ENCODE peak calls at places on chromosomes 16 and 17, in seven cellular contexts. B, J, P, C, D, Z and U are unnamed samples.
A peak's percentile ranks its signal among the peaks of the same experiment; 100 is the strongest.

GRCh38 chr17:73821665-73822064 is 177.4 kb upstream of the SDK2 start:
- DNase-seq in D (no peak), J (no peak), P (no peak), C (no peak), Z (no peak), B (no peak), U (no peak)

GRCh38 chr17:14068542-14069250 is 608 bp upstream of the COX10 start:
- DNase-seq in D (no peak), B (no peak), J (no peak), P (no peak), Z (no peak), C (no peak), U (no peak)

GRCh38 chr16:66740010-66740409 is 11.4 kb downstream of the DYNC1LI2 start:
- DNase-seq in P (no peak), J (peak; percentile 34), Z (no peak), D (no peak), C (no peak), B (no peak), U (no peak)

GRCh38 chr17:44599298-44600175 is 42.3 kb downstream of the FZD2 start:
- DNase-seq in Z (peak; percentile 95), B (no peak), J (peak; percentile 55), C (no peak), P (no peak), D (peak; percentile 4), U (peak; percentile 92)

GRCh38 chr16:57668259-57668563 is at the start of gene ADGRG3:
- DNase-seq in B (no peak), Z (no peak), J (no peak), D (no peak), C (no peak), P (no peak), U (no peak)

GRCh38 chr16:23496826-23497542 is 13.3 kb downstream of the GGA2 start:
- DNase-seq in D (no peak), Z (no peak), J (no peak), P (peak; percentile 31), B (peak; percentile 90), C (peak; percentile 69), U (no peak)

GRCh38 chr17:49570540-49571242 is 5.0 kb upstream of the NXPH3 start:
- DNase-seq in J (no peak), C (no peak), B (no peak), P (no peak), D (no peak), Z (no peak), U (peak; percentile 72)

GRCh38 chr17:63714550-63715277 is 14.8 kb upstream of the LIMD2 start:
- DNase-seq in C (peak; percentile 15), P (no peak), B (no peak), J (no peak), D (no peak), Z (no peak), U (no peak)

GRCh38 chr17:17057057-17057551 is 14.8 kb downstream of the MPRIP start:
- DNase-seq in B (peak; percentile 85), P (no peak), C (peak; percentile 56), J (no peak), Z (peak; percentile 65), D (no peak), U (peak; percentile 49)

GRCh38 chr17:17053446-17054379 is 11.5 kb downstream of the MPRIP start:
- DNase-seq in C (peak; percentile 45), Z (peak; percentile 37), J (no peak), P (no peak), D (no peak), B (peak; percentile 60), U (peak; percentile 26)

GRCh38 chr17:17056167-17056562 is 13.9 kb downstream of the MPRIP start:
- DNase-seq in J (no peak), D (no peak), P (no peak), Z (peak; percentile 82), C (peak; percentile 66), B (peak; percentile 90), U (peak; percentile 82)

GRCh38 chr17:17054636-17055035 is 12.4 kb downstream of the MPRIP start:
- DNase-seq in B (peak; percentile 26), D (no peak), Z (peak; percentile 37), P (no peak), C (peak; percentile 16), J (no peak), U (peak; percentile 57)

DNA sequence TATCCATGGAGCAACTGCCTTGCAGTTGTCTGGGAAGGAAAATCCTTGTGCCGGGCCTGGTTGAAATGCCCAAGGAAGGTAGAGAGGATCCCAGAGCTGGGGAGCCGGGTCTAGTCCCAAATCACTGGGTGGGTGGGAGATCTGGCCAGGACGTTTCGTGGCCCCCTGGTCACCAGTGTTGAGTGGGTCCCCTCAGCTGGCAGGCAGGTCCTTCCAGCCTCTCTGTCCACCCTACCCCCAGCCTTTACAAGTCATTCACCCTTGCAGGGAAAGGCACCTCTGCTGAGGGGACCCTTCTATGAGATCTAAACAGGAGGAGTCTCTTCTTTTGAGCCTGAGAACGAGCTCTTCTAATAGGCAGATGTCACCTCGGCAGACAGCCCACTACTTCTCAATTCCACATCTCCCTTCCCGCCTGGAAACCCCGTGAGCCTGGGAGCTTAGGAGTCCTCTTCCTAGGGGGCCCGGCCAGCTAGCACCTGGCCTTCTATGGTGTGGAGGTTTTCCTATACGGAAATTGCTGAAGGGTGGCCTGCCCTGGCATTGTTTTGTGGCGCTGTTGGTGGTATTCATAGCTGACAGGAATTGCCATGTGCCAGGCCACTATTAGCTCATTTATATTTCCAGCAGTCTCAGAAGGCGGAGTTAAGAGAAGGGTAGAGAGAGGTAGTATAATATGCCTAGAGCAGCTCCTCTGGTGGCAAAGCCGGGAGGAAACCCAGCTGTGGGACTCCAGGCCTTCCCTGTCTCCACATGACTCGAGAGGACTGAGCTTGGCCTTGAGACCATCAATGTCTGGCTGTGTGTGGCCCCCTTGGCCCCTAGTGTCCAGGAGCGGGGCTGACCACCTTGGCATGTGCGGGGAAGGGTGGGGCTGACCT is 13.3 kb downstream of the MPRIP start:
- DNase-seq in P (no peak), B (peak; percentile 87), C (peak; percentile 61), D (no peak), Z (peak; percentile 79), J (no peak), U (peak; percentile 76)
- TF ChIP-seq CTCF in P (no peak), B (no peak), C (no peak), D (no peak), Z (no peak), J (no peak), U (no peak)

GRCh38 chr17:977163-977562 is 2.4 kb downstream of the NXN start:
- DNase-seq in Z (no peak), D (no peak), P (no peak), J (no peak), C (no peak), B (no peak), U (no peak)

GRCh38 chr17:973053-973452 is 6.5 kb downstream of the NXN start:
- DNase-seq in P (peak; percentile 34), C (no peak), Z (no peak), D (no peak), J (no peak), B (no peak), U (no peak)

GRCh38 chr17:978110-979093 is 1.2 kb downstream of the NXN start:
- DNase-seq in D (no peak), C (peak; percentile 77), Z (no peak), J (no peak), P (no peak), B (no peak), U (no peak)

GRCh38 chr17:976316-976715 is 3.3 kb downstream of the NXN start:
- DNase-seq in J (no peak), C (no peak), D (no peak), Z (no peak), P (no peak), B (no peak), U (no peak)

DNA sequence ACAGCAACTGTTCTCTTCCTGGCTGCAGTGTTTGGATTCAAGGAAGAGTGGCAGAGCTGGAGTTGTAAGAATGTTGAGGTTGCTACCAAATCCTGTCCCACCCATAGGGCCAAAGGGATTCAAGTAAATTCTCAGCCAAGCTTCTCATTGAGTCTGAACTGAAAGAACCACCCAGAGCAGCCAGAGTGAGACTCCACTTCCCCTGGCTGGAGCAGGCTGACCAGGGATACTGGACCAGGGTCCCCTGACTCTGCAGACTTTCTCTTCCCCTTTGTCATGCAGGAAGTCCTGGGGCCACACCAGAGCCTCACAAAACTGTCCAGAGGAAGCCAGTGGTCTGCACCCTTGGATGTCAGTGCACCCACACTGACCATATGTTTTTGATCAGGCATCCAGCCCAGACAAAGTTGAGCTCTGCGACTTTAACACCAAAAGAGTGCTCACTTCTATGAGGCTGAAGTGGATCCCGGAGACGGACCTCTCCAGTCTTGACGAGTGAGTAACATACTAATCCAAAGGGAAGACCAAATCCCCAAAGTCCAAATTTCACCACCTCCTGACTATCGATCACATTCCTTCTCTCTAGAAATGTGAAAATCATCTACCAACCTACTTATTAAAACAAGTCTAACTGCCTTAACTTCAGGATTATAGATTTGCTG is 4.1 kb downstream of the NXN start:
- DNase-seq in J (no peak), Z (no peak), C (no peak), B (no peak), D (no peak), P (no peak), U (no peak)
- H3K4me3 ChIP-seq in J (no peak overlapping the region), Z (no peak overlapping the region), C (no peak overlapping the region), B (no peak overlapping the region), D (no peak overlapping the region), P (no peak overlapping the region), U (peak overlapping the region; percentile 34)

GRCh38 chr16:17211797-17212196 is 259.0 kb downstream of the XYLT1 start:
- DNase-seq in B (no peak), D (no peak), Z (no peak), J (no peak), C (no peak), P (no peak), U (no peak)

GRCh38 chr16:17204248-17205043 is 266.3 kb downstream of the XYLT1 start:
- DNase-seq in D (no peak), P (no peak), B (no peak), J (no peak), C (no peak), Z (no peak), U (no peak)

GRCh38 chr16:17205279-17206139 is 265.3 kb downstream of the XYLT1 start:
- DNase-seq in Z (no peak), D (no peak), C (no peak), B (no peak), J (no peak), P (peak; percentile 76), U (no peak)

GRCh38 chr16:17206712-17207111 is 264.0 kb downstream of the XYLT1 start:
- DNase-seq in Z (no peak), J (no peak), B (no peak), P (no peak), C (no peak), D (no peak), U (no peak)
- TF ChIP-seq CTCF in Z (no peak), J (no peak), B (no peak), P (no peak), C (no peak), D (no peak), U (no peak)

GRCh38 chr16:667113-667779 is 686 bp upstream of the RHOT2 start:
- DNase-seq in D (no peak), B (no peak), C (no peak), J (no peak), Z (no peak), P (no peak), U (no peak)

GRCh38 chr16:666572-666971 is 1.4 kb upstream of the RHOT2 start:
- DNase-seq in P (no peak), J (no peak), D (no peak), Z (no peak), C (no peak), B (no peak), U (no peak)

GRCh38 chr16:668519-669171 is 713 bp downstream of the RHOT2 start:
- DNase-seq in Z (no peak), J (no peak), P (no peak), C (no peak), B (no peak), D (no peak), U (no peak)

GRCh38 chr16:669666-670065 is 1.7 kb downstream of the RHOT2 start:
- DNase-seq in P (no peak), Z (no peak), D (no peak), J (no peak), C (no peak), B (no peak), U (no peak)

GRCh38 chr16:667780-668518 is at the start of gene RHOT2:
- DNase-seq in B (peak; percentile 98), Z (peak; percentile 96), P (peak; percentile 88), J (peak; percentile 93), C (peak; percentile 97), D (peak; percentile 93), U (peak; percentile 94)
- H3K4me3 ChIP-seq in B (peak within 1 kb of the TSS; percentile 80), Z (peak within 1 kb of the TSS; percentile 84), P (peak within 1 kb of the TSS; percentile 99), J (peak within 1 kb of the TSS; percentile 99), C (peak within 1 kb of the TSS; percentile 97), D (peak within 1 kb of the TSS; percentile 84), U (peak within 1 kb of the TSS; percentile 96)